ENCODE peak calls at places on chromosomes 1 and 21, in four cellular contexts. B is gastrocnemius medialis, O is omental fat pad, F is nephron progenitor cell. L is an unnamed sample.

GRCh38 chr1:9203623-9204022 is 31.0 kb upstream of the H6PD start:
- DNase-seq in B (no peak), O (no peak), F (no peak), L (no peak)

GRCh38 chr1:220306339-220306738 is 34.1 kb upstream of the RAB3GAP2 start:
- DNase-seq in B (no peak), O (no peak), F (no peak), L (no peak)

GRCh38 chr1:225603538-225604354 is 49.2 kb downstream of the ENAH start:
- DNase-seq in B (no peak), O (no peak), F (no peak), L (no peak)

GRCh38 chr21:26100573-26100972 is 70.0 kb downstream of the APP start:
- DNase-seq in B (no peak), F (no peak), O (no peak), L (no peak)

GRCh38 chr1:178565586-178565985 is 52.7 kb downstream of the TEX35 start:
- DNase-seq in B (no peak), F (no peak), O (no peak), L (no peak)

GRCh38 chr21:36627242-36627641 is 71.7 kb upstream of the SIM2 start:
- DNase-seq in O (no peak), F (no peak), B (no peak), L (no peak)

GRCh38 chr1:81836007-81836626 is 35.4 kb downstream of the ADGRL2 start:
- DNase-seq in F (no peak), B (no peak), O (no peak), L (no peak)

GRCh38 chr1:220007438-220007837 is 38.9 kb downstream of the EPRS1 start:
- DNase-seq in F (no peak), O (no peak), B (no peak), L (no peak)

GRCh38 chr1:34779526-34779925 is 1.5 kb upstream of the GJB3 start:
- DNase-seq in O (no peak), B (no peak), F (no peak), L (no peak)

GRCh38 chr1:29749021-29749420 is 512.7 kb downstream of the PTPRU start:
- DNase-seq in B (no peak), F (no peak), O (no peak), L (no peak)

GRCh38 chr1:31742462-31743212 is 21.5 kb downstream of the ADGRB2 start:
- DNase-seq in O (no peak), B (no peak), F (no peak), L (no peak)

GRCh38 chr21:38527737-38528136 is 29.5 kb upstream of the ERG start:
- DNase-seq in O (no peak), F (no peak), B (no peak), L (no peak)

GRCh38 chr1:159015440-159015909 is 5.8 kb downstream of the IFI16 start:
- DNase-seq in O (no peak), F (no peak), B (peak; percentile 50), L (peak; percentile 36)

GRCh38 chr1:100773444-100773843 is 53.9 kb downstream of the VCAM1 start:
- DNase-seq in B (no peak), F (no peak), O (no peak), L (no peak)

GRCh38 chr1:56472860-56473259 is 106.5 kb downstream of the PLPP3 start:
- DNase-seq in B (no peak), F (no peak), O (no peak), L (peak; percentile 17)

GRCh38 chr1:175154595-175155472 is 37.7 kb downstream of the KIAA0040 start:
- DNase-seq in F (peak; percentile 76), O (peak; percentile 62), B (peak; percentile 45), L (peak; percentile 55)

GRCh38 chr1:201861448-201861847 is 27.2 kb upstream of the SHISA4 start:
- DNase-seq in B (no peak), O (no peak), F (no peak), L (no peak)

GRCh38 chr1:10686404-10687040 is 109.9 kb downstream of the CASZ1 start:
- DNase-seq in B (no peak), F (no peak), O (no peak), L (no peak)

GRCh38 chr1:43932786-43933385 is 715 bp upstream of the ARTN start:
- DNase-seq in F (peak; percentile 16), O (no peak), B (no peak), L (no peak)

GRCh38 chr1:160954158-160955104 is at the start of gene ITLN2:
- DNase-seq in B (no peak), F (peak; percentile 53), O (no peak), L (peak; percentile 20)

GRCh38 chr1:157115429-157115838 is 15.8 kb upstream of the ETV3L start:
- DNase-seq in F (no peak), O (no peak), B (no peak), L (no peak)

GRCh38 chr1:22259581-22260282 is 116.8 kb upstream of the WNT4 start:
- DNase-seq in B (no peak), F (no peak), O (no peak), L (no peak)

GRCh38 chr1:94384485-94385353 is 33.5 kb upstream of the ABCD3 start:
- DNase-seq in B (no peak), F (no peak), O (no peak), L (no peak)

GRCh38 chr1:113281550-113281949 is 108.8 kb upstream of the MAGI3 start:
- DNase-seq in B (no peak), O (no peak), F (no peak), L (no peak)

GRCh38 chr1:21653744-21654100 is 15.4 kb downstream of the RAP1GAP start:
- DNase-seq in B (no peak), F (no peak), O (no peak), L (no peak)

GRCh38 chr1:7487756-7488474 is 283.2 kb upstream of the VAMP3 start:
- DNase-seq in O (no peak), F (no peak), B (no peak), L (no peak)

GRCh38 chr1:42173155-42173933 is 8.8 kb upstream of the GUCA2A start:
- DNase-seq in O (no peak), F (peak; percentile 82), B (no peak), L (peak; percentile 62)

GRCh38 chr21:27258222-27258621 is 291.3 kb upstream of the ADAMTS5 start:
- DNase-seq in B (no peak), O (no peak), F (no peak), L (no peak)

GRCh38 chr1:111656093-111657017 is 36.8 kb downstream of the RAP1A start:
- DNase-seq in F (peak; percentile 21), O (no peak), B (no peak), L (no peak)

GRCh38 chr1:91583326-91583755 is 82.7 kb downstream of the CDC7 start:
- DNase-seq in B (no peak), F (no peak), O (no peak), L (no peak)

GRCh38 chr1:111737216-111738132 is 1.7 kb downstream of the INKA2 start:
- DNase-seq in O (no peak), B (no peak), F (no peak), L (no peak)

GRCh38 chr1:225250432-225250831 is 177.4 kb downstream of the LBR start:
- DNase-seq in B (no peak), F (no peak), O (no peak), L (peak; percentile 19)

GRCh38 chr1:12539705-12540579 is 78.1 kb downstream of the DHRS3 start:
- DNase-seq in B (peak; percentile 77), F (peak; percentile 86), O (no peak), L (no peak)

GRCh38 chr21:22941779-22942178 is 1943.6 kb downstream of the NCAM2 start:
- DNase-seq in B (no peak), F (no peak), O (no peak), L (no peak)

GRCh38 chr1:186792870-186793581 is 35.7 kb upstream of the PLA2G4A start:
- DNase-seq in B (no peak), O (no peak), F (no peak), L (no peak)

GRCh38 chr1:9086060-9086459 is 16.6 kb upstream of the SLC2A5 start:
- DNase-seq in B (no peak), O (no peak), F (no peak), L (no peak)

GRCh38 chr1:177328251-177328650 is 157.5 kb downstream of the BRINP2 start:
- DNase-seq in O (no peak), B (no peak), F (no peak), L (no peak)

DNA sequence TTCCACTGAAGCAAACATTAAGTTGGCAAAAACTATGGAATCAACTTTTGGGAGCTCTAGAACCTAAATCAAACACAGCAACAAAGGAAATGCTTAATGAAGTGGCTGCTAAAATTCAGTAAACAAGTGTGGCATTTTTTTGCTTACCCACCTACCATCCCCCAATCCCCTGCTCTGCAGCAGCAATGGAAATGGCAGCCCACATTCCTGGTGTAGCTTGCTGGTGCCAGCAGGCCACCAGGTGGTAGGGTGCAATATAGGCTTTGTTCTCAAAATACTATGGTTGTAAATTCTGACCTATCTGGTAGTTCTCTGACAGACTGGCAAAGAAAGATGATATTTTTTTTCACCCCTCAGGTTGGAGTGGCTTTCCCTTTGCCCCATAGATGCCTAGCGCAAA is 42.8 kb downstream of the SHCBP1L start:
- DNase-seq in O (no peak), F (no peak), B (no peak), L (no peak)
- TF ChIP-seq CTCF in O (no peak), F (no peak), B (no peak), L (no peak)

GRCh38 chr1:40703316-40703715 is 11.8 kb downstream of the NFYC start:
- DNase-seq in O (no peak), B (no peak), F (no peak), L (no peak)
- TF ChIP-seq CTCF in O (no peak), B (no peak), F (no peak), L (no peak)

DNA sequence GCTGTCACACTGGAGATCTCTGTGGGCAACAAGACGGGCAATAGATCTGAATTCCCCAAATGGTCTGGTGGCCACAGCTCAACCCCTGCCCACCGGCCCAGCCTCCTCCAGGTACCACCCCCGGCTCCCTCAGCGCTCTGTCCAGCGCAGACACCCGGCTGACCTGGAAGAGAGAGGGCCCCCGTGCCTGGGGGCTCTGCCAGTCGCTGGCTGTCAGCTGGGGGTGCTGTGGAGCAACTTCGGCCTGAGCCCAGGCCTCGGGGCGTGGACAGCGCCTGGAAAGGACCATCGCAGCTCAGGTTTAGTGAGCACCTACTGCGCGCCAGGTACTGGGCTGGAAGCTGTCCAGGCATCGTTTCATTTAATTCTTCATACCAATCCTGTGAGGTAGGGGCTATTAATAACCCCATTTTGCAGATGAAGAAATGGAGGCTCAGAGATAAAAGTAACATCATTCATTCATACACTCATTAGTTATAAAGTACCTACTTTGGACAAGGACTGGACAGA is 51.0 kb downstream of the AHDC1 start:
- DNase-seq in F (no peak), O (no peak), B (no peak), L (no peak)
- TF ChIP-seq CTCF in F (no peak), O (no peak), B (no peak), L (no peak)

GRCh38 chr1:98881911-98882310 is 122.8 kb downstream of the PLPPR5 start:
- DNase-seq in F (no peak), B (no peak), O (no peak), L (no peak)

DNA sequence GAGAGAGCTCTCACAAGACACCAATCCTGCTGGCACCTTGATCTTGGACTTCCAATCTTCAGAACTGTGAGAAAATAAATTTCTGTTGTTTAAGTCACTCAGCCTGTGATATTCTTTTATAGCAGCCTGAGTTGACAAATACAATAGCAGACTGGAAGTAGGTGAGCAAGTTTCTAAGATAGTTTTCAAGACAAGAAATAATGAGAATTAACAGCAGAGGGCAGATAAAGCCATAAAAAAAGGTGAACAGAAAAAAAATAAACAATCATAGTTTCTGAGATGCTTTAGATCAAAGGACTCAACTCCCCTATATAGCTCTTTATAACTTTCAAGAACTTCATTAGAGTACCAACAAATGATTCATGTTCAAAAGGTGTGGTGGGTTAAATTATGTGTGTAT is 119.8 kb downstream of the PLPPR5 start:
- DNase-seq in F (no peak), B (no peak), O (no peak), L (no peak)
- TF ChIP-seq CTCF in F (no peak), B (no peak), O (no peak), L (no peak)

GRCh38 chr1:96030312-96030711 is 691.3 kb upstream of the PTBP2 start:
- DNase-seq in B (no peak), O (no peak), F (no peak), L (no peak)
- TF ChIP-seq CTCF in B (no peak), O (no peak), F (no peak), L (no peak)

GRCh38 chr1:3013371-3014038 is 7.8 kb upstream of the ACTRT2 start:
- DNase-seq in B (no peak), F (no peak), O (no peak), L (no peak)
- TF ChIP-seq CTCF in B (no peak), F (no peak), O (no peak), L (no peak)